ENCODE peak calls at places on chromosomes 2 and 18, in five cellular contexts. G is H1, H is trophoblast cell, B is H9, J is mesenchymal stem cell. P is an unnamed sample.

GRCh38 chr2:23487735-23488492 is 102.9 kb downstream of the KLHL29 start:
- DNase-seq in H (peak), B (no peak), J (peak), G (no peak), P (no peak)

GRCh38 chr18:22844184-22844583 is 88.9 kb upstream of the RBBP8 start:
- DNase-seq in G (no peak), J (no peak), B (no peak), H (no peak), P (no peak)

GRCh38 chr18:74951165-74951760 is 257.7 kb downstream of the PTGR3 start:
- DNase-seq in J (peak), H (no peak), G (no peak), B (no peak), P (no peak)

GRCh38 chr2:45892236-45892701 is 240.8 kb downstream of the PRKCE start:
- DNase-seq in B (no peak), J (no peak), G (no peak), H (no peak), P (no peak)

GRCh38 chr2:224901121-224901676 is 141.1 kb downstream of the DOCK10 start:
- DNase-seq in B (no peak), H (no peak), J (no peak), G (no peak), P (no peak)

GRCh38 chr2:133171396-133172004 is 396.8 kb downstream of the NCKAP5 start:
- DNase-seq in H (peak), J (peak), B (no peak), G (no peak), P (peak)

GRCh38 chr2:25701801-25702200 is 28.4 kb upstream of the DTNB start:
- DNase-seq in B (no peak), G (no peak), J (no peak), H (no peak), P (no peak)

GRCh38 chr18:23504720-23505119 is 1.4 kb downstream of the RMC1 start:
- DNase-seq in H (no peak), J (no peak), B (no peak), G (no peak), P (no peak)

GRCh38 chr2:194495046-194495445 is 1162.0 kb upstream of the SLC39A10 start:
- DNase-seq in J (no peak), G (no peak), B (no peak), H (no peak), P (no peak)

GRCh38 chr2:220226541-220226940 is 599.1 kb downstream of the SLC4A3 start:
- DNase-seq in G (no peak), B (no peak), H (no peak), J (peak), P (no peak)
- H3K4ac ChIP-seq in G (no peak), B (no peak), H (no peak), J (peak), P (no peak)

DNA sequence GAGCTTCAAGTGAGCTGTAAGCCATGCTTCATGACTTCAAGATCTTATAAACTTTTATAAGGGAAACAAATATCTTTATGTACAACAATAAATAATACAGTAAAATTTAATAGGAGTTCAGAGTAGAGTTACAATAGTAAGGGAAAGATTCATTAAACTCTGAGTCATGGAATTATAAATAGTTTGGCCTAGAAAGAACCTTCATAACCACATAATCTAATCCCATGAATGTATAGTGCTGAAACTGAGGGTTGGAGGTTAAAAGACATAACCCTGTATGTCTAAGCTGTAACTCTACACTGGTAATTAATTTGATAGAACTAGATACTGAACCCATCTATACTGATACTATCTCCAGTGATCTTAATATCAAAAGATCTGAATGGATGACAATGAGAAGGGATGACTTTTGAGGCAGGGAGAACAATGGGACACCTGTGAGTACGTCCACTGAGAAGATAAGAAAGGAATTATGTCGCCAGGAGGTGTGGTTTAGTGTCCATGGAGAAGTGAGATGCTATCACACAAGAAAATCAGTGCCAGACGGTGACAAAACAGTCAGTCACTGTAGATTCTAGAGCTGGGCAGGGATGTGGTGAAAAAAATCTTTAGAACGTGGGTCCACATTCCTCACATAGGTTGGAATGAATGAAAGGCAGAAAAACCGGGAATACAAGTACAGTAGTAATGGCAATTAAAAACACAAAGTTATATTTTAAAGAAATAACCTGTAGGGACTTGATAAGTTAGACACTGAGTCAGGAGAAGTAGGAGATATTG is 1.1 kb downstream of the IL1F10 start:
- DNase-seq in J (no peak), G (no peak), H (peak), B (no peak), P (no peak)
- H2BK12ac ChIP-seq in J (no peak), G (no peak), H (no peak), B (no peak), P (no peak)

GRCh38 chr2:150584081-150584480 is 96.6 kb upstream of the RND3 start:
- DNase-seq in H (peak), G (no peak), B (no peak), J (no peak), P (no peak)

GRCh38 chr2:150585221-150585971 is 97.9 kb upstream of the RND3 start:
- DNase-seq in J (no peak), G (no peak), B (no peak), H (no peak), P (no peak)

GRCh38 chr2:150586858-150587257 is 99.4 kb upstream of the RND3 start:
- DNase-seq in G (no peak), B (no peak), H (peak), J (peak), P (no peak)

GRCh38 chr2:150578481-150578880 is 91.0 kb upstream of the RND3 start:
- DNase-seq in J (no peak), B (no peak), G (no peak), H (no peak), P (no peak)

DNA sequence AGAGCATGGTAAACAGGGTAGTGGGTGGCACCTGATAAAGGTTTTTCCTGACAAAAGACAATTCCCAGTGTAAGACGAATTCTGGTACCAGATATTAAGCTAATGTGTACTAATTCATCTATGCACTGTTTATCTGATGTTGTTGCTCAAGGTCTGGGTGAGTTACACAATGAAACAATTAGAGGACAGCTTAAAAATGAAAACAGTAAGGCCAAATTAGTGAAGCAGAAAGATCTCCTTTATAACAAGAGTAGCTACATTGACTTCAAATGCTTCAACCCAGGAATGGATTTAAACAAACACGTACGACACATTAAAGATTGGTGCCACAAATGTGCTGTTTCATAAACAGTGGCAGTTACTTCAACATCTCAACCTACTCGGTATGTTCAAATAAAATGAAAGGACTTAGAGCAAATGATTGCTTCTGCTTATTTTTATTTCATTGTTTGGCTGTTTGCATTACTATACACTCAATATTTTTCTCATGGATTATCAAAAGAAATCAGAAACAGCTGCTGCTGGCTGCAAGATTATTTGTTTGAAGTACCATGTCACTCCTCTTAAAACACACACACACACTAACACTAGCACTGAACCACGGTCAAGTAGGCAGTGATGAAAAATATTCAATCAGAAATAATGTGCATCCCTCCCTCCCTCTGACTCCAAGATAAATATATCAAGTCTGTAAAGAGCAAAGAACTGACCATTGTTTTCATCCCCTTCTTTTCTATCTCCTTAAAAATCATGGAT is 94.4 kb upstream of the RND3 start:
- DNase-seq in B (no peak), H (no peak), J (no peak), G (no peak), P (no peak)
- H3K4ac ChIP-seq in B (no peak), H (no peak), J (no peak), G (no peak), P (no peak)

GRCh38 chr2:43329637-43330036 is 103.2 kb upstream of the ZFP36L2 start:
- DNase-seq in J (no peak), G (no peak), B (no peak), H (peak), P (no peak)
- H2BK12ac ChIP-seq in J (no peak), G (no peak), B (no peak), H (peak), P (no peak)

DNA sequence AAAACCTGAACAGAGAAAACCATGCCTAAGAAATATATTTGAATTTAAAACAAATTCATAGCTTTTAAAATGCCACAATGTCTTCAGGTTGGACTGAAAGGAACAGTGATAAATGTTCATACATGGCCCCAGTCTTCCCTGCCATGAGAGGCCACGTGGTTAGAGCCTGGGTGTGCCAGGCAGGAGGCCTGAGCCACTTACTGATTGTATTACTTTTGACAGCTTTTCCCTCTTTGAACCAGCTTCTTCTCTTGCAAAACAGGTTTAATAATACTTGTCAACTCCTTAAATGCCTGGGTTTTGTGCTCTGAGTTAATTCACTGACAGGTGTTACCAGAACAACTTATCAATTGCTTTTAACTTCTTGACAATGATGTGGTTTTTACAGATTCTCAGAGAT is 27.0 kb downstream of the RBKS start:
- DNase-seq in B (no peak), G (no peak), H (no peak), J (no peak), P (no peak)
- H3K4ac ChIP-seq in B (no peak), G (no peak), H (no peak), J (no peak), P (no peak)

GRCh38 chr2:210034087-210034683 is 31.7 kb downstream of the RPE start:
- DNase-seq in B (no peak), G (no peak), H (no peak), J (no peak), P (no peak)
- H2BK12ac ChIP-seq in B (no peak), G (no peak), H (no peak), J (no peak), P (no peak)

GRCh38 chr18:50207722-50208121 is 12.8 kb upstream of the MYO5B start:
- DNase-seq in G (no peak), B (no peak), H (no peak), J (no peak), P (no peak)

GRCh38 chr18:50201476-50201875 is 6.5 kb upstream of the MYO5B start:
- DNase-seq in B (no peak), H (no peak), G (no peak), J (no peak), P (no peak)

GRCh38 chr18:50203801-50204604 is 9.1 kb upstream of the MYO5B start:
- DNase-seq in H (peak), G (no peak), J (peak), B (peak), P (peak)
- H3K4ac ChIP-seq in H (no peak), G (no peak), J (no peak), B (no peak), P (no peak)

GRCh38 chr18:56522826-56523225 is 115.6 kb downstream of the TXNL1 start:
- DNase-seq in H (no peak), J (no peak), G (no peak), B (no peak), P (no peak)
- H2BK12ac ChIP-seq in H (no peak), J (no peak), G (no peak), B (no peak), P (no peak)